ENCODE peak calls at places on chromosomes 11 and 22, in six cellular contexts. B is uterus, A is kidney, J is hepatocyte, T is ascending aorta, W is PC-3. I is an unnamed sample. For H3K36me3, the result is how much of the 10 kb centered on the place peaks cover.

GRCh38 chr11:9838961-9839360 is 175.1 kb downstream of the SWAP70 start:
- DNase-seq in B (no peak), A (no peak), J (no peak), T (no peak), W (peak), I (peak)

GRCh38 chr22:32158712-32159533 is at the start of gene C22orf42:
- DNase-seq in B (no peak), A (no peak), J (no peak), T (no peak), W (no peak), I (no peak)

GRCh38 chr11:116879789-116880402 is 42.5 kb upstream of the APOA1 start:
- DNase-seq in B (no peak), A (no peak), J (peak), T (no peak), W (peak), I (peak)

GRCh38 chr11:18495703-18496102 is 31.0 kb downstream of the TSG101 start:
- DNase-seq in B (no peak), A (no peak), J (no peak), T (no peak), W (no peak), I (no peak)

GRCh38 chr22:27397948-27398330 is 403.6 kb downstream of the MN1 start:
- DNase-seq in B (peak), A (peak), J (no peak), T (no peak), W (no peak), I (no peak)

GRCh38 chr11:50170115-50170514 is 137.4 kb downstream of the OR4C45 start:
- DNase-seq in B (no peak), A (no peak), J (no peak), T (no peak), W (no peak), I (no peak)

GRCh38 chr11:115184901-115185300 is 319.3 kb downstream of the CADM1 start:
- DNase-seq in B (no peak), A (no peak), J (no peak), T (no peak), W (no peak), I (no peak)

GRCh38 chr11:63663809-63664208 is 7.4 kb downstream of the ATL3 start:
- DNase-seq in B (no peak), A (no peak), J (no peak), T (no peak), W (peak), I (no peak)

GRCh38 chr11:86722041-86722440 is 49.6 kb upstream of the ME3 start:
- DNase-seq in B (no peak), A (no peak), J (no peak), T (no peak), W (peak), I (no peak)

GRCh38 chr11:2742201-2742600 is 42.4 kb upstream of the KCNQ1OT1 start:
- DNase-seq in B (no peak), A (peak), J (no peak), T (no peak), W (no peak), I (no peak)
- H3K4me3 ChIP-seq in B (no peak), A (no peak), J (no peak), T (no peak), W (no peak), I (no peak)

GRCh38 chr11:47980093-47980906 is at the start of gene PTPRJ:
- DNase-seq in B (peak), A (peak), J (peak), T (peak), W (peak), I (peak)

GRCh38 chr11:47979378-47980092 is 824 bp upstream of the PTPRJ start:
- DNase-seq in B (no peak), A (peak), J (no peak), T (no peak), W (no peak), I (no peak)

GRCh38 chr11:47983464-47984397 is 3.4 kb downstream of the PTPRJ start:
- DNase-seq in B (no peak), A (no peak), J (no peak), T (no peak), W (peak), I (no peak)

GRCh38 chr11:47981667-47982404 is 1.5 kb downstream of the PTPRJ start:
- DNase-seq in B (no peak), A (peak), J (no peak), T (no peak), W (no peak), I (peak)

DNA sequence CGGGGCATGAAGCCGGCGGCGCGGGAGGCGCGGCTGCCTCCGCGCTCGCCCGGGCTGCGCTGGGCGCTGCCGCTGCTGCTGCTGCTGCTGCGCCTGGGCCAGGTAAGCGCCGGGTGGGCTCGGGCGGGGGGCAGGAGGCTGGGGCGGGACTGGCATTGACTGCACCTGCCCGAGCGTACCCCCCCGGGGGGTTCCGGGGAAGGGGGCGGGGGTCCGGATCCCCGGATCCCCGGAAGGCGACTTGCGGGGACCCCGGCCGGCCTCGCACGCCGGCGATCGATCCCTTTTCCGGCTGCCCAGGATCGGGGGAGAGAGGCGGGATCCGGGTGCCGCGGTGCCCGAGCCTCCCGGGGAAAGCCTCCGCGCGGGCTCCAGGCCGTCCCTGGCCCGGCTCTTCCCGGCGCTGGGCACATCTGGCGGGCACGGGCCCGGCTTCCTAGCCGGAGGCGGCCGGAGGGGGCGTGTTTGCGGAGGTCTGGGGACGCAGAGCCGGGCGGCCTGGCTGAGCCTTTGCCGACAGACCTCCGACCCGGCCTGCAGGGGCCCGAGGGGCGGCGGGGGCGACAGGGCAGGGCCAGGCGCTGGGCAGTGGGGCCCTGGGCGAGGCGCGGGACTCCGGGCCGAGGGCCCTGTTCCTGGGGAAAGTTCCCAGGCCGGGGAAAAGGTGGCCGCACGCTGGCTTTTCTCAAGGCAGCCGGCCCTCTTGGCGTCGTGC is 705 bp downstream of the PTPRJ start:
- DNase-seq in B (peak), A (peak), J (peak), T (peak), W (peak), I (peak)
- TF ChIP-seq CTCF in B (no peak), A (no peak), J (peak), T (no peak), W (no peak), I (no peak)

GRCh38 chr22:25375683-25376082 is 156.2 kb downstream of the CRYBB2 start:
- DNase-seq in B (no peak), A (no peak), J (no peak), T (no peak), W (no peak), I (no peak)

GRCh38 chr22:25372000-25372595 is 152.7 kb downstream of the CRYBB2 start:
- DNase-seq in B (no peak), A (no peak), J (no peak), T (no peak), W (no peak), I (no peak)

GRCh38 chr22:25370322-25370721 is 150.9 kb downstream of the CRYBB2 start:
- DNase-seq in B (no peak), A (no peak), J (no peak), T (no peak), W (no peak), I (no peak)

GRCh38 chr22:25374871-25375270 is 155.4 kb downstream of the CRYBB2 start:
- DNase-seq in B (no peak), A (no peak), J (no peak), T (no peak), W (no peak), I (no peak)

GRCh38 chr22:25373961-25374360 is 154.5 kb downstream of the CRYBB2 start:
- DNase-seq in B (no peak), A (no peak), J (no peak), T (no peak), W (no peak), I (no peak)
- H3K36me3 ChIP-seq in B (under half), A (under half), J (under half), T (under half), W (under half), I (under half)

GRCh38 chr11:64723907-64724862 is 1.2 kb upstream of the NRXN2 start:
- DNase-seq in B (no peak), A (no peak), J (no peak), T (no peak), W (no peak), I (no peak)

GRCh38 chr11:64723117-64723906 is at the start of gene NRXN2:
- DNase-seq in B (peak), A (peak), J (peak), T (peak), W (peak), I (peak)

GRCh38 chr11:64720640-64721358 is 2.2 kb downstream of the NRXN2 start:
- DNase-seq in B (no peak), A (no peak), J (no peak), T (no peak), W (no peak), I (no peak)

GRCh38 chr11:64721359-64721699 is 1.7 kb downstream of the NRXN2 start:
- DNase-seq in B (no peak), A (no peak), J (no peak), T (no peak), W (no peak), I (no peak)

GRCh38 chr11:64722141-64723050 is 601 bp downstream of the NRXN2 start:
- DNase-seq in B (no peak), A (no peak), J (no peak), T (no peak), W (no peak), I (no peak)
- H3K4me3 ChIP-seq in B (no peak), A (no peak), J (no peak), T (peak), W (no peak), I (no peak)

GRCh38 chr11:92153542-92153941 is 71.1 kb upstream of the FAT3 start:
- DNase-seq in B (no peak), A (no peak), J (no peak), T (no peak), W (no peak), I (no peak)

GRCh38 chr11:92154611-92155010 is 70.0 kb upstream of the FAT3 start:
- DNase-seq in B (no peak), A (no peak), J (no peak), T (no peak), W (no peak), I (no peak)

GRCh38 chr11:92149996-92150395 is 74.6 kb upstream of the FAT3 start:
- DNase-seq in B (no peak), A (no peak), J (no peak), T (no peak), W (peak), I (no peak)

GRCh38 chr11:92152245-92152644 is 72.4 kb upstream of the FAT3 start:
- DNase-seq in B (no peak), A (no peak), J (no peak), T (no peak), W (peak), I (no peak)
- TF ChIP-seq CTCF in B (no peak), A (no peak), J (no peak), T (no peak), W (peak), I (no peak)

DNA sequence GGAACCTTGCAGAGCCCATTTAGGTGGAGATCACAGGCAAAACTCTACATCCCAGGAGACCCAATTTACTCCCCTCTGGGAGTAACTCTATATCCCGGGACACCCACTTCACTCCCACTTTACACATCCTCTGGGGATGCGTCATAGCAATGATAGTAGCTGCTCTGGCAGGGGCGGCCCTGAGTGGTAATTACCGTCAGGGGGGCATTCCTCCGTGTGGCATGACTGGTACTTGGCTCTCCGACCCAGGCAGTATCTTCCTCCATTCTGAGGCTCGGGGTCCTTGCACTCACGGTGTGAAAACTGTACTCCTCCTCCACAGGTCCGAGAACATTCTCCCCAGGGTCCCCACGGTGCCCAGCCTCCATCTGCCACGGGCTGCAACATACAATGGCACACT is 17.2 kb downstream of the ADAMTS8 start:
- DNase-seq in B (no peak), A (no peak), J (no peak), T (no peak), W (no peak), I (no peak)
- H3K36me3 ChIP-seq in B (under half), A (under half), J (under half), T (under half), W (under half), I (under half)